ENCODE peak calls at places on chromosomes 12 and 14, in four cellular contexts. One of them, this sample, is unnamed.

GRCh38 chr14:53993920-53994607 is 37.4 kb upstream of the BMP4 start:
- DNase-seq in nucleus accumbens: no peak
- DNase-seq in stimulated activated CD4-positive, alpha-beta T cell treated with anti-CD3 and anti-CD28 coated beads, Interleukin-1b, Interleukin-23, amount 100 ng/mL, for 24 hours: no peak
- DNase-seq in fibroblast of mammary gland: no peak
- DNase-seq in this sample: no peak

GRCh38 chr12:13100882-13101769 is 2.3 kb downstream of the GSG1 start:
- DNase-seq in nucleus accumbens: peak; percentile 91
- DNase-seq in fibroblast of mammary gland: peak; percentile 96
- DNase-seq in stimulated activated CD4-positive, alpha-beta T cell treated with anti-CD3 and anti-CD28 coated beads, Interleukin-1b, Interleukin-23, amount 100 ng/mL, for 24 hours: peak; percentile 67
- DNase-seq in this sample: peak; percentile 91

GRCh38 chr12:66449531-66449930 is 147.2 kb downstream of the HELB start:
- DNase-seq in stimulated activated CD4-positive, alpha-beta T cell treated with anti-CD3 and anti-CD28 coated beads, Interleukin-1b, Interleukin-23, amount 100 ng/mL, for 24 hours: no peak
- DNase-seq in nucleus accumbens: no peak
- DNase-seq in fibroblast of mammary gland: no peak
- DNase-seq in this sample: no peak

GRCh38 chr12:124013073-124013472 is 40.1 kb downstream of the ZNF664 start:
- DNase-seq in fibroblast of mammary gland: no peak
- DNase-seq in stimulated activated CD4-positive, alpha-beta T cell treated with anti-CD3 and anti-CD28 coated beads, Interleukin-1b, Interleukin-23, amount 100 ng/mL, for 24 hours: no peak
- DNase-seq in nucleus accumbens: no peak
- DNase-seq in this sample: no peak

GRCh38 chr12:100942984-100943749 is 148.6 kb downstream of the ANO4 start:
- DNase-seq in fibroblast of mammary gland: no peak
- DNase-seq in stimulated activated CD4-positive, alpha-beta T cell treated with anti-CD3 and anti-CD28 coated beads, Interleukin-1b, Interleukin-23, amount 100 ng/mL, for 24 hours: no peak
- DNase-seq in nucleus accumbens: no peak
- DNase-seq in this sample: peak; percentile 50

GRCh38 chr12:126189856-126190255 is 1124.6 kb downstream of the AACS start:
- DNase-seq in stimulated activated CD4-positive, alpha-beta T cell treated with anti-CD3 and anti-CD28 coated beads, Interleukin-1b, Interleukin-23, amount 100 ng/mL, for 24 hours: no peak
- DNase-seq in fibroblast of mammary gland: no peak
- DNase-seq in nucleus accumbens: no peak
- DNase-seq in this sample: no peak

GRCh38 chr12:130973109-130973508 is 19.4 kb downstream of the ADGRD1 start:
- DNase-seq in nucleus accumbens: no peak
- DNase-seq in stimulated activated CD4-positive, alpha-beta T cell treated with anti-CD3 and anti-CD28 coated beads, Interleukin-1b, Interleukin-23, amount 100 ng/mL, for 24 hours: no peak
- DNase-seq in fibroblast of mammary gland: no peak
- DNase-seq in this sample: no peak

GRCh38 chr14:38056270-38056669 is 151.4 kb upstream of the SSTR1 start:
- DNase-seq in fibroblast of mammary gland: no peak
- DNase-seq in nucleus accumbens: no peak
- DNase-seq in stimulated activated CD4-positive, alpha-beta T cell treated with anti-CD3 and anti-CD28 coated beads, Interleukin-1b, Interleukin-23, amount 100 ng/mL, for 24 hours: no peak
- DNase-seq in this sample: no peak

GRCh38 chr12:121613424-121613823 is 12.9 kb upstream of the ORAI1 start:
- DNase-seq in nucleus accumbens: no peak
- DNase-seq in stimulated activated CD4-positive, alpha-beta T cell treated with anti-CD3 and anti-CD28 coated beads, Interleukin-1b, Interleukin-23, amount 100 ng/mL, for 24 hours: no peak
- DNase-seq in fibroblast of mammary gland: no peak
- DNase-seq in this sample: no peak

GRCh38 chr12:102948941-102949352 is 8.5 kb upstream of the ASCL1 start:
- DNase-seq in nucleus accumbens: no peak
- DNase-seq in fibroblast of mammary gland: peak; percentile 40
- DNase-seq in stimulated activated CD4-positive, alpha-beta T cell treated with anti-CD3 and anti-CD28 coated beads, Interleukin-1b, Interleukin-23, amount 100 ng/mL, for 24 hours: peak; percentile 10
- DNase-seq in this sample: peak; percentile 37

GRCh38 chr12:80877706-80878384 is 59.9 kb downstream of the LIN7A start:
- DNase-seq in stimulated activated CD4-positive, alpha-beta T cell treated with anti-CD3 and anti-CD28 coated beads, Interleukin-1b, Interleukin-23, amount 100 ng/mL, for 24 hours: no peak
- DNase-seq in nucleus accumbens: no peak
- DNase-seq in fibroblast of mammary gland: peak; percentile 45
- DNase-seq in this sample: peak; percentile 49

GRCh38 chr12:27299102-27299501 is 33.5 kb upstream of the BMAL2 start:
- DNase-seq in stimulated activated CD4-positive, alpha-beta T cell treated with anti-CD3 and anti-CD28 coated beads, Interleukin-1b, Interleukin-23, amount 100 ng/mL, for 24 hours: no peak
- DNase-seq in fibroblast of mammary gland: no peak
- DNase-seq in nucleus accumbens: no peak
- DNase-seq in this sample: no peak

GRCh38 chr12:3049596-3050314 is 27.4 kb upstream of the TSPAN9 start:
- DNase-seq in stimulated activated CD4-positive, alpha-beta T cell treated with anti-CD3 and anti-CD28 coated beads, Interleukin-1b, Interleukin-23, amount 100 ng/mL, for 24 hours: no peak
- DNase-seq in nucleus accumbens: no peak
- DNase-seq in fibroblast of mammary gland: no peak
- DNase-seq in this sample: no peak

GRCh38 chr12:123445388-123446344 is 9.2 kb upstream of the RILPL2 start:
- DNase-seq in stimulated activated CD4-positive, alpha-beta T cell treated with anti-CD3 and anti-CD28 coated beads, Interleukin-1b, Interleukin-23, amount 100 ng/mL, for 24 hours: no peak
- DNase-seq in nucleus accumbens: no peak
- DNase-seq in fibroblast of mammary gland: no peak
- DNase-seq in this sample: peak; percentile 40

GRCh38 chr14:100733152-100733850 is 6.6 kb downstream of the DLK1 start:
- DNase-seq in stimulated activated CD4-positive, alpha-beta T cell treated with anti-CD3 and anti-CD28 coated beads, Interleukin-1b, Interleukin-23, amount 100 ng/mL, for 24 hours: no peak
- DNase-seq in fibroblast of mammary gland: no peak
- DNase-seq in nucleus accumbens: no peak
- DNase-seq in this sample: no peak

GRCh38 chr12:15603461-15604085 is 185.6 kb downstream of the EPS8 start:
- DNase-seq in stimulated activated CD4-positive, alpha-beta T cell treated with anti-CD3 and anti-CD28 coated beads, Interleukin-1b, Interleukin-23, amount 100 ng/mL, for 24 hours: no peak
- DNase-seq in nucleus accumbens: no peak
- DNase-seq in fibroblast of mammary gland: no peak
- DNase-seq in this sample: peak; percentile 10

GRCh38 chr14:70808402-70809237 is 693 bp downstream of the MAP3K9 start:
- DNase-seq in fibroblast of mammary gland: no peak
- DNase-seq in nucleus accumbens: no peak
- DNase-seq in stimulated activated CD4-positive, alpha-beta T cell treated with anti-CD3 and anti-CD28 coated beads, Interleukin-1b, Interleukin-23, amount 100 ng/mL, for 24 hours: no peak
- DNase-seq in this sample: no peak

GRCh38 chr12:94172973-94173372 is 24.6 kb downstream of the PLXNC1 start:
- DNase-seq in nucleus accumbens: no peak
- DNase-seq in fibroblast of mammary gland: peak; percentile 99
- DNase-seq in stimulated activated CD4-positive, alpha-beta T cell treated with anti-CD3 and anti-CD28 coated beads, Interleukin-1b, Interleukin-23, amount 100 ng/mL, for 24 hours: no peak
- DNase-seq in this sample: peak; percentile 99

GRCh38 chr14:96105921-96106441 is 66.8 kb downstream of the C14orf132 start:
- DNase-seq in stimulated activated CD4-positive, alpha-beta T cell treated with anti-CD3 and anti-CD28 coated beads, Interleukin-1b, Interleukin-23, amount 100 ng/mL, for 24 hours: no peak
- DNase-seq in nucleus accumbens: no peak
- DNase-seq in fibroblast of mammary gland: peak; percentile 87
- DNase-seq in this sample: no peak

GRCh38 chr12:5438671-5439200 is 6.8 kb downstream of the NTF3 start:
- DNase-seq in fibroblast of mammary gland: no peak
- DNase-seq in stimulated activated CD4-positive, alpha-beta T cell treated with anti-CD3 and anti-CD28 coated beads, Interleukin-1b, Interleukin-23, amount 100 ng/mL, for 24 hours: no peak
- DNase-seq in nucleus accumbens: no peak
- DNase-seq in this sample: no peak

GRCh38 chr14:79570648-79571047 is 640.7 kb downstream of the DIO2 start:
- DNase-seq in nucleus accumbens: no peak
- DNase-seq in stimulated activated CD4-positive, alpha-beta T cell treated with anti-CD3 and anti-CD28 coated beads, Interleukin-1b, Interleukin-23, amount 100 ng/mL, for 24 hours: no peak
- DNase-seq in fibroblast of mammary gland: no peak
- DNase-seq in this sample: no peak

GRCh38 chr12:18861287-18861858 is 123.5 kb downstream of the CAPZA3 start:
- DNase-seq in fibroblast of mammary gland: peak; percentile 62
- DNase-seq in stimulated activated CD4-positive, alpha-beta T cell treated with anti-CD3 and anti-CD28 coated beads, Interleukin-1b, Interleukin-23, amount 100 ng/mL, for 24 hours: no peak
- DNase-seq in nucleus accumbens: no peak
- DNase-seq in this sample: peak; percentile 38

GRCh38 chr14:38187475-38187874 is 20.2 kb upstream of the SSTR1 start:
- DNase-seq in stimulated activated CD4-positive, alpha-beta T cell treated with anti-CD3 and anti-CD28 coated beads, Interleukin-1b, Interleukin-23, amount 100 ng/mL, for 24 hours: no peak
- DNase-seq in nucleus accumbens: no peak
- DNase-seq in fibroblast of mammary gland: no peak
- DNase-seq in this sample: no peak

GRCh38 chr12:49824886-49825285 is 3.3 kb downstream of the NCKAP5L start:
- DNase-seq in fibroblast of mammary gland: peak; percentile 90
- DNase-seq in nucleus accumbens: no peak
- DNase-seq in stimulated activated CD4-positive, alpha-beta T cell treated with anti-CD3 and anti-CD28 coated beads, Interleukin-1b, Interleukin-23, amount 100 ng/mL, for 24 hours: no peak
- DNase-seq in this sample: peak; percentile 83

GRCh38 chr12:90102957-90103652 is 394.5 kb upstream of the ATP2B1 start:
- DNase-seq in fibroblast of mammary gland: peak; percentile 61
- DNase-seq in stimulated activated CD4-positive, alpha-beta T cell treated with anti-CD3 and anti-CD28 coated beads, Interleukin-1b, Interleukin-23, amount 100 ng/mL, for 24 hours: no peak
- DNase-seq in nucleus accumbens: no peak
- DNase-seq in this sample: peak; percentile 53

GRCh38 chr14:69105326-69105725 is 47.6 kb downstream of the DCAF5 start:
- DNase-seq in nucleus accumbens: no peak
- DNase-seq in fibroblast of mammary gland: peak; percentile 84
- DNase-seq in stimulated activated CD4-positive, alpha-beta T cell treated with anti-CD3 and anti-CD28 coated beads, Interleukin-1b, Interleukin-23, amount 100 ng/mL, for 24 hours: no peak
- DNase-seq in this sample: peak; percentile 79

GRCh38 chr14:96053236-96053599 is 14.1 kb downstream of the C14orf132 start:
- DNase-seq in fibroblast of mammary gland: no peak
- DNase-seq in stimulated activated CD4-positive, alpha-beta T cell treated with anti-CD3 and anti-CD28 coated beads, Interleukin-1b, Interleukin-23, amount 100 ng/mL, for 24 hours: no peak
- DNase-seq in nucleus accumbens: no peak
- DNase-seq in this sample: no peak

GRCh38 chr14:54175298-54175942 is 218.8 kb upstream of the BMP4 start:
- DNase-seq in fibroblast of mammary gland: peak; percentile 77
- DNase-seq in nucleus accumbens: no peak
- DNase-seq in stimulated activated CD4-positive, alpha-beta T cell treated with anti-CD3 and anti-CD28 coated beads, Interleukin-1b, Interleukin-23, amount 100 ng/mL, for 24 hours: peak; percentile 6
- DNase-seq in this sample: peak; percentile 73

GRCh38 chr14:80152166-80152565 is 59.1 kb downstream of the DIO2 start:
- DNase-seq in stimulated activated CD4-positive, alpha-beta T cell treated with anti-CD3 and anti-CD28 coated beads, Interleukin-1b, Interleukin-23, amount 100 ng/mL, for 24 hours: no peak
- DNase-seq in nucleus accumbens: no peak
- DNase-seq in fibroblast of mammary gland: no peak
- DNase-seq in this sample: no peak

GRCh38 chr14:104436047-104436531 is 143.5 kb upstream of the C14orf180 start:
- DNase-seq in stimulated activated CD4-positive, alpha-beta T cell treated with anti-CD3 and anti-CD28 coated beads, Interleukin-1b, Interleukin-23, amount 100 ng/mL, for 24 hours: no peak
- DNase-seq in nucleus accumbens: no peak
- DNase-seq in fibroblast of mammary gland: peak; percentile 25
- DNase-seq in this sample: no peak

GRCh38 chr14:49427117-49427516 is 159.1 kb downstream of the RPS29 start:
- DNase-seq in nucleus accumbens: no peak
- DNase-seq in fibroblast of mammary gland: no peak
- DNase-seq in stimulated activated CD4-positive, alpha-beta T cell treated with anti-CD3 and anti-CD28 coated beads, Interleukin-1b, Interleukin-23, amount 100 ng/mL, for 24 hours: no peak
- DNase-seq in this sample: no peak

GRCh38 chr12:1822699-1823098 is 2.3 kb downstream of the LRTM2 start:
- DNase-seq in fibroblast of mammary gland: no peak
- DNase-seq in stimulated activated CD4-positive, alpha-beta T cell treated with anti-CD3 and anti-CD28 coated beads, Interleukin-1b, Interleukin-23, amount 100 ng/mL, for 24 hours: no peak
- DNase-seq in nucleus accumbens: no peak
- DNase-seq in this sample: no peak

GRCh38 chr12:52715416-52715815 is 12.1 kb upstream of the KRT77 start:
- DNase-seq in fibroblast of mammary gland: no peak
- DNase-seq in stimulated activated CD4-positive, alpha-beta T cell treated with anti-CD3 and anti-CD28 coated beads, Interleukin-1b, Interleukin-23, amount 100 ng/mL, for 24 hours: no peak
- DNase-seq in nucleus accumbens: no peak
- DNase-seq in this sample: no peak

GRCh38 chr12:130157998-130158774 is 4.1 kb upstream of the FZD10 start:
- DNase-seq in fibroblast of mammary gland: no peak
- DNase-seq in nucleus accumbens: no peak
- DNase-seq in stimulated activated CD4-positive, alpha-beta T cell treated with anti-CD3 and anti-CD28 coated beads, Interleukin-1b, Interleukin-23, amount 100 ng/mL, for 24 hours: no peak
- DNase-seq in this sample: no peak

GRCh38 chr14:55129086-55129427 is at the start of gene LGALS3:
- DNase-seq in nucleus accumbens: no peak
- DNase-seq in stimulated activated CD4-positive, alpha-beta T cell treated with anti-CD3 and anti-CD28 coated beads, Interleukin-1b, Interleukin-23, amount 100 ng/mL, for 24 hours: no peak
- DNase-seq in fibroblast of mammary gland: peak; percentile 53
- DNase-seq in this sample: peak; percentile 51

GRCh38 chr12:48003226-48004038 is 844 bp downstream of the COL2A1 start:
- DNase-seq in fibroblast of mammary gland: no peak
- DNase-seq in nucleus accumbens: no peak
- DNase-seq in stimulated activated CD4-positive, alpha-beta T cell treated with anti-CD3 and anti-CD28 coated beads, Interleukin-1b, Interleukin-23, amount 100 ng/mL, for 24 hours: no peak
- DNase-seq in this sample: no peak

GRCh38 chr12:3046441-3047200 is 30.6 kb upstream of the TSPAN9 start:
- DNase-seq in fibroblast of mammary gland: peak; percentile 40
- DNase-seq in nucleus accumbens: no peak
- DNase-seq in stimulated activated CD4-positive, alpha-beta T cell treated with anti-CD3 and anti-CD28 coated beads, Interleukin-1b, Interleukin-23, amount 100 ng/mL, for 24 hours: no peak
- DNase-seq in this sample: no peak